ENCODE peak calls at places on chromosomes 2 and 18, in nine cellular contexts. S, Q, J, K, F, N, O, V and B are unnamed samples.

GRCh38 chr2:98912221-98912851 is 23.7 kb downstream of the CRACDL start:
- DNase-seq in S (no peak), K (no peak), J (peak), N (no peak), Q (peak), F (no peak), O (no peak), V (peak), B (peak)

GRCh38 chr2:10497797-10498251 is 49.7 kb upstream of the ODC1 start:
- DNase-seq in F (peak), K (peak), N (peak), J (peak), S (peak), Q (no peak), O (peak), V (peak), B (peak)

GRCh38 chr18:13221821-13222220 is 3.3 kb downstream of the LDLRAD4 start:
- DNase-seq in S (no peak), F (no peak), N (no peak), O (no peak), J (peak), V (peak), Q (peak), K (no peak), B (no peak)

GRCh38 chr2:233082934-233083755 is 23.0 kb downstream of the INPP5D start:
- DNase-seq in Q (no peak), V (no peak), S (no peak), O (no peak), N (peak), J (no peak), K (no peak), F (no peak), B (no peak)

GRCh38 chr2:241378816-241379215 is 22.7 kb downstream of the FARP2 start:
- DNase-seq in N (no peak), K (no peak), S (no peak), O (no peak), Q (no peak), F (no peak), J (no peak), V (no peak), B (no peak)

GRCh38 chr2:102061962-102062795 is 70.4 kb downstream of the IL1R2 start:
- DNase-seq in N (peak), S (no peak), V (peak), K (no peak), Q (no peak), J (no peak), O (no peak), F (no peak), B (peak)

GRCh38 chr18:38415811-38416210 is 850.2 kb upstream of the CELF4 start:
- DNase-seq in S (no peak), V (no peak), N (no peak), J (no peak), F (no peak), O (no peak), Q (no peak), K (no peak), B (no peak)

GRCh38 chr2:69774984-69775982 is 33.3 kb downstream of the ANXA4 start:
- DNase-seq in S (peak), Q (no peak), V (peak), J (no peak), F (peak), N (no peak), K (no peak), O (no peak), B (no peak)

GRCh38 chr2:6352906-6353515 is 512.7 kb downstream of the CMPK2 start:
- DNase-seq in J (peak), V (peak), N (peak), F (no peak), S (no peak), Q (no peak), K (peak), O (no peak), B (peak)

GRCh38 chr2:47000679-47001075 is 85.1 kb upstream of the MCFD2 start:
- DNase-seq in S (no peak), O (no peak), V (no peak), K (no peak), N (no peak), J (no peak), F (no peak), Q (peak), B (no peak)